ENCODE peak calls at places on chromosomes 1 and 21, in nine cellular contexts. One of them, this sample, is unnamed.

GRCh38 chr1:236685205-236685916 is 938 bp upstream of the ACTN2 start:
- DNase-seq in colonic mucosa: no peak
- DNase-seq in CD4-positive, CD25-positive, alpha-beta regulatory T cell: no peak
- DNase-seq in KBM-7: no peak
- DNase-seq in stimulated activated CD4-positive, alpha-beta T cell treated with anti-CD3 and anti-CD28 coated beads, Interleukin-4, amount 100 ng/mL, for 24 hours: no peak
- DNase-seq in progenitor cell of endocrine pancreas: no peak
- DNase-seq in tibial nerve: no peak
- DNase-seq in GM23338: no peak
- DNase-seq in GM13977: no peak
- DNase-seq in this sample: no peak

GRCh38 chr1:110610741-110611286 is 4.7 kb upstream of the KCNA2 start:
- DNase-seq in colonic mucosa: no peak
- DNase-seq in GM13977: no peak
- DNase-seq in progenitor cell of endocrine pancreas: no peak
- DNase-seq in GM23338: no peak
- DNase-seq in tibial nerve: no peak
- DNase-seq in stimulated activated CD4-positive, alpha-beta T cell treated with anti-CD3 and anti-CD28 coated beads, Interleukin-4, amount 100 ng/mL, for 24 hours: no peak
- DNase-seq in CD4-positive, CD25-positive, alpha-beta regulatory T cell: no peak
- DNase-seq in KBM-7: no peak
- DNase-seq in this sample: no peak

GRCh38 chr1:111469539-111469938 is 4.2 kb upstream of the C1orf162 start:
- DNase-seq in stimulated activated CD4-positive, alpha-beta T cell treated with anti-CD3 and anti-CD28 coated beads, Interleukin-4, amount 100 ng/mL, for 24 hours: no peak
- DNase-seq in KBM-7: no peak
- DNase-seq in colonic mucosa: no peak
- DNase-seq in GM23338: no peak
- DNase-seq in GM13977: no peak
- DNase-seq in tibial nerve: no peak
- DNase-seq in progenitor cell of endocrine pancreas: no peak
- DNase-seq in CD4-positive, CD25-positive, alpha-beta regulatory T cell: no peak
- DNase-seq in this sample: no peak

GRCh38 chr1:210932104-210932503 is 201.8 kb downstream of the KCNH1 start:
- DNase-seq in CD4-positive, CD25-positive, alpha-beta regulatory T cell: no peak
- DNase-seq in progenitor cell of endocrine pancreas: no peak
- DNase-seq in stimulated activated CD4-positive, alpha-beta T cell treated with anti-CD3 and anti-CD28 coated beads, Interleukin-4, amount 100 ng/mL, for 24 hours: no peak
- DNase-seq in tibial nerve: no peak
- DNase-seq in KBM-7: no peak
- DNase-seq in colonic mucosa: no peak
- DNase-seq in GM13977: no peak
- DNase-seq in GM23338: no peak
- DNase-seq in this sample: no peak

GRCh38 chr1:100775483-100775882 is 55.9 kb downstream of the VCAM1 start:
- DNase-seq in progenitor cell of endocrine pancreas: no peak
- DNase-seq in tibial nerve: no peak
- DNase-seq in KBM-7: no peak
- DNase-seq in GM13977: no peak
- DNase-seq in GM23338: no peak
- DNase-seq in CD4-positive, CD25-positive, alpha-beta regulatory T cell: no peak
- DNase-seq in colonic mucosa: no peak
- DNase-seq in stimulated activated CD4-positive, alpha-beta T cell treated with anti-CD3 and anti-CD28 coated beads, Interleukin-4, amount 100 ng/mL, for 24 hours: no peak
- DNase-seq in this sample: no peak

GRCh38 chr1:225816643-225817538 is 7.0 kb downstream of the EPHX1 start:
- DNase-seq in colonic mucosa: peak
- DNase-seq in tibial nerve: peak
- DNase-seq in GM23338: peak
- DNase-seq in CD4-positive, CD25-positive, alpha-beta regulatory T cell: no peak
- DNase-seq in KBM-7: no peak
- DNase-seq in progenitor cell of endocrine pancreas: no peak
- DNase-seq in GM13977: no peak
- DNase-seq in stimulated activated CD4-positive, alpha-beta T cell treated with anti-CD3 and anti-CD28 coated beads, Interleukin-4, amount 100 ng/mL, for 24 hours: no peak
- DNase-seq in this sample: no peak

GRCh38 chr21:33931799-33932390 is 16.3 kb upstream of the ATP5PO start:
- DNase-seq in colonic mucosa: no peak
- DNase-seq in GM23338: no peak
- DNase-seq in tibial nerve: no peak
- DNase-seq in stimulated activated CD4-positive, alpha-beta T cell treated with anti-CD3 and anti-CD28 coated beads, Interleukin-4, amount 100 ng/mL, for 24 hours: no peak
- DNase-seq in GM13977: peak
- DNase-seq in progenitor cell of endocrine pancreas: no peak
- DNase-seq in KBM-7: peak
- DNase-seq in CD4-positive, CD25-positive, alpha-beta regulatory T cell: no peak
- DNase-seq in this sample: peak

GRCh38 chr21:33949516-33950424 is 34.2 kb upstream of the ATP5PO start:
- DNase-seq in GM23338: no peak
- DNase-seq in tibial nerve: no peak
- DNase-seq in KBM-7: no peak
- DNase-seq in CD4-positive, CD25-positive, alpha-beta regulatory T cell: peak
- DNase-seq in stimulated activated CD4-positive, alpha-beta T cell treated with anti-CD3 and anti-CD28 coated beads, Interleukin-4, amount 100 ng/mL, for 24 hours: peak
- DNase-seq in colonic mucosa: no peak
- DNase-seq in GM13977: no peak
- DNase-seq in progenitor cell of endocrine pancreas: no peak
- DNase-seq in this sample: no peak

GRCh38 chr1:66341446-66342089 is 192.4 kb upstream of the SGIP1 start:
- DNase-seq in progenitor cell of endocrine pancreas: no peak
- DNase-seq in KBM-7: no peak
- DNase-seq in tibial nerve: no peak
- DNase-seq in GM13977: no peak
- DNase-seq in colonic mucosa: no peak
- DNase-seq in stimulated activated CD4-positive, alpha-beta T cell treated with anti-CD3 and anti-CD28 coated beads, Interleukin-4, amount 100 ng/mL, for 24 hours: no peak
- DNase-seq in GM23338: no peak
- DNase-seq in CD4-positive, CD25-positive, alpha-beta regulatory T cell: no peak
- DNase-seq in this sample: no peak

GRCh38 chr1:51237714-51238403 is 1.8 kb downstream of the RNF11 start:
- DNase-seq in GM13977: no peak
- DNase-seq in GM23338: peak
- DNase-seq in stimulated activated CD4-positive, alpha-beta T cell treated with anti-CD3 and anti-CD28 coated beads, Interleukin-4, amount 100 ng/mL, for 24 hours: no peak
- DNase-seq in KBM-7: peak
- DNase-seq in CD4-positive, CD25-positive, alpha-beta regulatory T cell: no peak
- DNase-seq in colonic mucosa: peak
- DNase-seq in progenitor cell of endocrine pancreas: no peak
- DNase-seq in tibial nerve: no peak
- DNase-seq in this sample: no peak

GRCh38 chr1:156319664-156320063 is 18.4 kb downstream of the CCT3 start:
- DNase-seq in colonic mucosa: no peak
- DNase-seq in KBM-7: peak
- DNase-seq in tibial nerve: peak
- DNase-seq in GM23338: peak
- DNase-seq in GM13977: no peak
- DNase-seq in CD4-positive, CD25-positive, alpha-beta regulatory T cell: peak
- DNase-seq in progenitor cell of endocrine pancreas: no peak
- DNase-seq in stimulated activated CD4-positive, alpha-beta T cell treated with anti-CD3 and anti-CD28 coated beads, Interleukin-4, amount 100 ng/mL, for 24 hours: no peak
- DNase-seq in this sample: peak

GRCh38 chr1:108071601-108072000 is 106.6 kb upstream of the VAV3 start:
- DNase-seq in tibial nerve: no peak
- DNase-seq in GM23338: no peak
- DNase-seq in KBM-7: no peak
- DNase-seq in progenitor cell of endocrine pancreas: no peak
- DNase-seq in CD4-positive, CD25-positive, alpha-beta regulatory T cell: no peak
- DNase-seq in colonic mucosa: no peak
- DNase-seq in stimulated activated CD4-positive, alpha-beta T cell treated with anti-CD3 and anti-CD28 coated beads, Interleukin-4, amount 100 ng/mL, for 24 hours: no peak
- DNase-seq in GM13977: peak
- DNase-seq in this sample: no peak

GRCh38 chr1:241610056-241610815 is 29.9 kb downstream of the CHML start:
- DNase-seq in KBM-7: no peak
- DNase-seq in tibial nerve: no peak
- DNase-seq in colonic mucosa: peak
- DNase-seq in progenitor cell of endocrine pancreas: no peak
- DNase-seq in GM23338: no peak
- DNase-seq in stimulated activated CD4-positive, alpha-beta T cell treated with anti-CD3 and anti-CD28 coated beads, Interleukin-4, amount 100 ng/mL, for 24 hours: no peak
- DNase-seq in GM13977: no peak
- DNase-seq in CD4-positive, CD25-positive, alpha-beta regulatory T cell: no peak
- DNase-seq in this sample: no peak

GRCh38 chr1:54736685-54737084 is 21.0 kb downstream of the TTC4 start:
- DNase-seq in tibial nerve: no peak
- DNase-seq in GM23338: no peak
- DNase-seq in colonic mucosa: no peak
- DNase-seq in KBM-7: no peak
- DNase-seq in CD4-positive, CD25-positive, alpha-beta regulatory T cell: no peak
- DNase-seq in GM13977: no peak
- DNase-seq in progenitor cell of endocrine pancreas: no peak
- DNase-seq in stimulated activated CD4-positive, alpha-beta T cell treated with anti-CD3 and anti-CD28 coated beads, Interleukin-4, amount 100 ng/mL, for 24 hours: no peak
- DNase-seq in this sample: no peak

GRCh38 chr1:41673806-41674205 is 189.3 kb upstream of the EDN2 start:
- DNase-seq in KBM-7: no peak
- DNase-seq in GM23338: no peak
- DNase-seq in CD4-positive, CD25-positive, alpha-beta regulatory T cell: peak
- DNase-seq in tibial nerve: no peak
- DNase-seq in progenitor cell of endocrine pancreas: no peak
- DNase-seq in stimulated activated CD4-positive, alpha-beta T cell treated with anti-CD3 and anti-CD28 coated beads, Interleukin-4, amount 100 ng/mL, for 24 hours: peak
- DNase-seq in colonic mucosa: no peak
- DNase-seq in GM13977: peak
- DNase-seq in this sample: no peak

GRCh38 chr21:41593784-41594138 is 85.8 kb upstream of the TMPRSS2 start:
- DNase-seq in GM23338: no peak
- DNase-seq in colonic mucosa: peak
- DNase-seq in GM13977: no peak
- DNase-seq in progenitor cell of endocrine pancreas: no peak
- DNase-seq in KBM-7: no peak
- DNase-seq in CD4-positive, CD25-positive, alpha-beta regulatory T cell: no peak
- DNase-seq in tibial nerve: no peak
- DNase-seq in stimulated activated CD4-positive, alpha-beta T cell treated with anti-CD3 and anti-CD28 coated beads, Interleukin-4, amount 100 ng/mL, for 24 hours: no peak
- DNase-seq in this sample: no peak

GRCh38 chr1:92310185-92310597 is 11.3 kb downstream of the RPAP2 start:
- DNase-seq in colonic mucosa: no peak
- DNase-seq in CD4-positive, CD25-positive, alpha-beta regulatory T cell: peak
- DNase-seq in KBM-7: peak
- DNase-seq in progenitor cell of endocrine pancreas: no peak
- DNase-seq in GM23338: peak
- DNase-seq in GM13977: peak
- DNase-seq in stimulated activated CD4-positive, alpha-beta T cell treated with anti-CD3 and anti-CD28 coated beads, Interleukin-4, amount 100 ng/mL, for 24 hours: no peak
- DNase-seq in tibial nerve: no peak
- DNase-seq in this sample: peak

GRCh38 chr1:113542221-113542701 is 151.9 kb downstream of the MAGI3 start:
- DNase-seq in GM23338: no peak
- DNase-seq in colonic mucosa: no peak
- DNase-seq in progenitor cell of endocrine pancreas: no peak
- DNase-seq in CD4-positive, CD25-positive, alpha-beta regulatory T cell: no peak
- DNase-seq in KBM-7: peak
- DNase-seq in stimulated activated CD4-positive, alpha-beta T cell treated with anti-CD3 and anti-CD28 coated beads, Interleukin-4, amount 100 ng/mL, for 24 hours: no peak
- DNase-seq in tibial nerve: no peak
- DNase-seq in GM13977: no peak
- DNase-seq in this sample: no peak

GRCh38 chr1:33365560-33365997 is 44.7 kb upstream of the A3GALT2 start:
- DNase-seq in GM13977: no peak
- DNase-seq in colonic mucosa: no peak
- DNase-seq in CD4-positive, CD25-positive, alpha-beta regulatory T cell: no peak
- DNase-seq in stimulated activated CD4-positive, alpha-beta T cell treated with anti-CD3 and anti-CD28 coated beads, Interleukin-4, amount 100 ng/mL, for 24 hours: no peak
- DNase-seq in GM23338: no peak
- DNase-seq in tibial nerve: peak
- DNase-seq in KBM-7: no peak
- DNase-seq in progenitor cell of endocrine pancreas: no peak
- DNase-seq in this sample: no peak

GRCh38 chr1:8090241-8090702 is 64.2 kb upstream of the ERRFI1 start:
- DNase-seq in CD4-positive, CD25-positive, alpha-beta regulatory T cell: no peak
- DNase-seq in KBM-7: no peak
- DNase-seq in progenitor cell of endocrine pancreas: no peak
- DNase-seq in colonic mucosa: no peak
- DNase-seq in stimulated activated CD4-positive, alpha-beta T cell treated with anti-CD3 and anti-CD28 coated beads, Interleukin-4, amount 100 ng/mL, for 24 hours: no peak
- DNase-seq in GM13977: no peak
- DNase-seq in tibial nerve: no peak
- DNase-seq in GM23338: no peak
- DNase-seq in this sample: no peak

GRCh38 chr1:46807046-46807972 is 8.5 kb downstream of the CYP4B1 start:
- DNase-seq in KBM-7: no peak
- DNase-seq in progenitor cell of endocrine pancreas: no peak
- DNase-seq in tibial nerve: no peak
- DNase-seq in GM13977: no peak
- DNase-seq in CD4-positive, CD25-positive, alpha-beta regulatory T cell: no peak
- DNase-seq in colonic mucosa: no peak
- DNase-seq in GM23338: no peak
- DNase-seq in stimulated activated CD4-positive, alpha-beta T cell treated with anti-CD3 and anti-CD28 coated beads, Interleukin-4, amount 100 ng/mL, for 24 hours: no peak
- DNase-seq in this sample: peak

GRCh38 chr1:67170751-67171573 is 4.7 kb downstream of the IL23R start:
- DNase-seq in GM23338: no peak
- DNase-seq in KBM-7: no peak
- DNase-seq in CD4-positive, CD25-positive, alpha-beta regulatory T cell: peak
- DNase-seq in GM13977: no peak
- DNase-seq in colonic mucosa: no peak
- DNase-seq in progenitor cell of endocrine pancreas: no peak
- DNase-seq in tibial nerve: no peak
- DNase-seq in stimulated activated CD4-positive, alpha-beta T cell treated with anti-CD3 and anti-CD28 coated beads, Interleukin-4, amount 100 ng/mL, for 24 hours: no peak
- DNase-seq in this sample: no peak

GRCh38 chr1:227942021-227942715 is 5.6 kb downstream of the WNT9A start:
- DNase-seq in progenitor cell of endocrine pancreas: peak
- DNase-seq in stimulated activated CD4-positive, alpha-beta T cell treated with anti-CD3 and anti-CD28 coated beads, Interleukin-4, amount 100 ng/mL, for 24 hours: no peak
- DNase-seq in colonic mucosa: peak
- DNase-seq in GM13977: no peak
- DNase-seq in KBM-7: no peak
- DNase-seq in CD4-positive, CD25-positive, alpha-beta regulatory T cell: no peak
- DNase-seq in GM23338: peak
- DNase-seq in tibial nerve: no peak
- DNase-seq in this sample: no peak

GRCh38 chr1:228285661-228286504 is 78.0 kb downstream of the OBSCN start:
- DNase-seq in GM13977: no peak
- DNase-seq in progenitor cell of endocrine pancreas: no peak
- DNase-seq in CD4-positive, CD25-positive, alpha-beta regulatory T cell: no peak
- DNase-seq in GM23338: no peak
- DNase-seq in KBM-7: no peak
- DNase-seq in colonic mucosa: no peak
- DNase-seq in stimulated activated CD4-positive, alpha-beta T cell treated with anti-CD3 and anti-CD28 coated beads, Interleukin-4, amount 100 ng/mL, for 24 hours: no peak
- DNase-seq in tibial nerve: no peak
- DNase-seq in this sample: no peak

GRCh38 chr1:92408825-92409224 is 77.9 kb downstream of the GFI1 start:
- DNase-seq in GM23338: no peak
- DNase-seq in tibial nerve: no peak
- DNase-seq in stimulated activated CD4-positive, alpha-beta T cell treated with anti-CD3 and anti-CD28 coated beads, Interleukin-4, amount 100 ng/mL, for 24 hours: no peak
- DNase-seq in CD4-positive, CD25-positive, alpha-beta regulatory T cell: no peak
- DNase-seq in progenitor cell of endocrine pancreas: no peak
- DNase-seq in KBM-7: peak
- DNase-seq in colonic mucosa: no peak
- DNase-seq in GM13977: no peak
- DNase-seq in this sample: no peak

GRCh38 chr1:209493584-209493983 is 89.9 kb upstream of the CAMK1G start:
- DNase-seq in GM13977: no peak
- DNase-seq in KBM-7: no peak
- DNase-seq in tibial nerve: no peak
- DNase-seq in colonic mucosa: no peak
- DNase-seq in GM23338: no peak
- DNase-seq in stimulated activated CD4-positive, alpha-beta T cell treated with anti-CD3 and anti-CD28 coated beads, Interleukin-4, amount 100 ng/mL, for 24 hours: no peak
- DNase-seq in CD4-positive, CD25-positive, alpha-beta regulatory T cell: no peak
- DNase-seq in progenitor cell of endocrine pancreas: no peak
- DNase-seq in this sample: no peak

GRCh38 chr21:15592271-15592860 is 137.4 kb upstream of the USP25 start:
- DNase-seq in GM23338: peak
- DNase-seq in stimulated activated CD4-positive, alpha-beta T cell treated with anti-CD3 and anti-CD28 coated beads, Interleukin-4, amount 100 ng/mL, for 24 hours: peak
- DNase-seq in KBM-7: peak
- DNase-seq in GM13977: peak
- DNase-seq in tibial nerve: peak
- DNase-seq in progenitor cell of endocrine pancreas: no peak
- DNase-seq in CD4-positive, CD25-positive, alpha-beta regulatory T cell: peak
- DNase-seq in colonic mucosa: no peak
- DNase-seq in this sample: peak

GRCh38 chr21:34157456-34158025 is 84.2 kb downstream of the MRPS6 start:
- DNase-seq in stimulated activated CD4-positive, alpha-beta T cell treated with anti-CD3 and anti-CD28 coated beads, Interleukin-4, amount 100 ng/mL, for 24 hours: no peak
- DNase-seq in GM23338: no peak
- DNase-seq in KBM-7: no peak
- DNase-seq in colonic mucosa: no peak
- DNase-seq in progenitor cell of endocrine pancreas: no peak
- DNase-seq in CD4-positive, CD25-positive, alpha-beta regulatory T cell: no peak
- DNase-seq in tibial nerve: no peak
- DNase-seq in GM13977: no peak
- DNase-seq in this sample: no peak

GRCh38 chr1:201648911-201649775 is 110.2 kb downstream of the NAV1 start:
- DNase-seq in KBM-7: no peak
- DNase-seq in tibial nerve: peak
- DNase-seq in progenitor cell of endocrine pancreas: peak
- DNase-seq in colonic mucosa: peak
- DNase-seq in GM13977: peak
- DNase-seq in GM23338: peak
- DNase-seq in stimulated activated CD4-positive, alpha-beta T cell treated with anti-CD3 and anti-CD28 coated beads, Interleukin-4, amount 100 ng/mL, for 24 hours: no peak
- DNase-seq in CD4-positive, CD25-positive, alpha-beta regulatory T cell: no peak
- DNase-seq in this sample: no peak

GRCh38 chr1:20786310-20787099 is 602 bp downstream of the HP1BP3 start:
- DNase-seq in GM23338: peak
- DNase-seq in KBM-7: peak
- DNase-seq in colonic mucosa: peak
- DNase-seq in stimulated activated CD4-positive, alpha-beta T cell treated with anti-CD3 and anti-CD28 coated beads, Interleukin-4, amount 100 ng/mL, for 24 hours: peak
- DNase-seq in progenitor cell of endocrine pancreas: peak
- DNase-seq in CD4-positive, CD25-positive, alpha-beta regulatory T cell: peak
- DNase-seq in GM13977: peak
- DNase-seq in tibial nerve: peak
- DNase-seq in this sample: peak

GRCh38 chr1:166090244-166090643 is 76.6 kb downstream of the FAM78B start:
- DNase-seq in progenitor cell of endocrine pancreas: no peak
- DNase-seq in stimulated activated CD4-positive, alpha-beta T cell treated with anti-CD3 and anti-CD28 coated beads, Interleukin-4, amount 100 ng/mL, for 24 hours: no peak
- DNase-seq in GM23338: peak
- DNase-seq in CD4-positive, CD25-positive, alpha-beta regulatory T cell: no peak
- DNase-seq in colonic mucosa: no peak
- DNase-seq in KBM-7: no peak
- DNase-seq in GM13977: no peak
- DNase-seq in tibial nerve: no peak
- DNase-seq in this sample: no peak

This sample was measured in Karpas-422.